ENCODE peak calls at places on chromosomes 1 and 21, in four cellular contexts. J is IMR-90, F is RPMI7951, Y is midbrain. P is an unnamed sample.

GRCh38 chr21:46213620-46214286 is 14.8 kb downstream of the LSS start:
- DNase-seq in J (no peak), Y (no peak), F (no peak), P (peak)

GRCh38 chr21:33987461-33987860 is 71.9 kb upstream of the ATP5PO start:
- DNase-seq in J (no peak), Y (no peak), F (no peak), P (no peak)

GRCh38 chr1:241902376-241903067 is 54.5 kb downstream of the EXO1 start:
- DNase-seq in F (peak), Y (no peak), J (peak), P (peak)

GRCh38 chr21:33185852-33186251 is 43.9 kb upstream of the IFNAR2 start:
- DNase-seq in Y (no peak), J (no peak), F (no peak), P (no peak)

GRCh38 chr1:111204923-111205723 is 4.7 kb upstream of the DENND2D start:
- DNase-seq in F (no peak), J (no peak), Y (no peak), P (peak)

GRCh38 chr1:53982034-53982761 is 35.8 kb downstream of the LDLRAD1 start:
- DNase-seq in F (peak), Y (no peak), J (peak), P (peak)

GRCh38 chr1:155123801-155124200 is 3.9 kb upstream of the EFNA1 start:
- DNase-seq in F (no peak), J (no peak), Y (no peak), P (no peak)

GRCh38 chr1:219549215-219549614 is 63.7 kb downstream of the ZC3H11B start:
- DNase-seq in J (no peak), Y (no peak), F (peak), P (no peak)

GRCh38 chr1:29502901-29503300 is 266.6 kb downstream of the PTPRU start:
- DNase-seq in Y (no peak), F (no peak), J (no peak), P (peak)

GRCh38 chr1:213641312-213641711 is 346.5 kb upstream of the PROX1 start:
- DNase-seq in J (no peak), Y (no peak), F (no peak), P (no peak)

GRCh38 chr1:56137090-56137489 is 442.3 kb downstream of the PLPP3 start:
- DNase-seq in Y (no peak), J (no peak), F (no peak), P (no peak)

GRCh38 chr1:119827010-119827409 is 15.8 kb upstream of the REG4 start:
- DNase-seq in Y (no peak), J (no peak), F (peak), P (no peak)

GRCh38 chr1:54282101-54282847 is 82.3 kb downstream of the MRPL37 start:
- DNase-seq in Y (no peak), J (no peak), F (no peak), P (no peak)

GRCh38 chr1:119373465-119373864 is 4.9 kb downstream of the HAO2 start:
- DNase-seq in J (peak), F (peak), Y (no peak), P (no peak)

P was measured in islet precursor cell.